ENCODE peak calls at places on chromosomes 6 and 20, in eight cellular contexts. J is upper lobe of right lung, Y is MM.1S, S is fibroblast of lung, A is tibial artery, F is progenitor cell of endocrine pancreas, X is AG04450, G is adrenal gland. C is an unnamed sample.

GRCh38 chr6:8888468-8888867 is 453.1 kb upstream of the SLC35B3 start:
- DNase-seq in J (no peak), Y (peak), S (no peak), A (no peak), F (no peak), X (no peak), G (no peak), C (peak)

GRCh38 chr20:53995949-53996348 is 74.4 kb downstream of the BCAS1 start:
- DNase-seq in J (no peak), Y (no peak), S (peak), A (no peak), F (no peak), X (no peak), G (no peak), C (no peak)

GRCh38 chr6:44100088-44100550 is 27.1 kb downstream of the MRPL14 start:
- DNase-seq in J (no peak), Y (peak), S (peak), A (no peak), F (no peak), X (no peak), G (no peak), C (no peak)

GRCh38 chr6:74717591-74717990 is 488.3 kb downstream of the COL12A1 start:
- DNase-seq in J (no peak), Y (no peak), S (no peak), A (no peak), F (no peak), X (no peak), G (no peak), C (no peak)

GRCh38 chr20:54140927-54141566 is 32.7 kb downstream of the CYP24A1 start:
- DNase-seq in J (no peak), Y (no peak), S (peak), A (no peak), F (no peak), X (no peak), G (no peak), C (no peak)

GRCh38 chr20:20038586-20038985 is 13.7 kb downstream of the CRNKL1 start:
- DNase-seq in J (no peak), Y (no peak), S (no peak), A (no peak), F (no peak), X (no peak), G (no peak), C (no peak)

GRCh38 chr6:43455034-43455747 is at the start of gene DLK2:
- DNase-seq in J (no peak), Y (no peak), S (no peak), A (no peak), F (no peak), X (no peak), G (no peak), C (peak)

GRCh38 chr6:151679081-151679480 is 128.4 kb upstream of the ESR1 start:
- DNase-seq in J (no peak), Y (no peak), S (peak), A (no peak), F (no peak), X (no peak), G (peak), C (no peak)

GRCh38 chr20:51727872-51728271 is 40.3 kb downstream of the ATP9A start:
- DNase-seq in J (no peak), Y (no peak), S (no peak), A (no peak), F (no peak), X (no peak), G (no peak), C (no peak)

GRCh38 chr6:139452176-139452876 is 77.9 kb upstream of the CITED2 start:
- DNase-seq in J (no peak), Y (no peak), S (peak), A (no peak), F (no peak), X (no peak), G (no peak), C (no peak)

GRCh38 chr6:36976005-36976261 is 10.1 kb downstream of the MTCH1 start:
- DNase-seq in J (no peak), Y (no peak), S (no peak), A (no peak), F (no peak), X (no peak), G (no peak), C (no peak)

GRCh38 chr6:36978687-36979086 is 7.3 kb downstream of the MTCH1 start:
- DNase-seq in J (no peak), Y (no peak), S (no peak), A (no peak), F (no peak), X (no peak), G (no peak), C (no peak)

GRCh38 chr6:36976509-36976908 is 9.5 kb downstream of the MTCH1 start:
- DNase-seq in J (no peak), Y (no peak), S (no peak), A (no peak), F (no peak), X (no peak), G (no peak), C (no peak)

GRCh38 chr6:36976931-36977330 is 9.1 kb downstream of the MTCH1 start:
- DNase-seq in J (no peak), Y (no peak), S (no peak), A (no peak), F (no peak), X (no peak), G (peak), C (no peak)

GRCh38 chr6:36977470-36977941 is 8.5 kb downstream of the MTCH1 start:
- DNase-seq in J (peak), Y (no peak), S (no peak), A (no peak), F (no peak), X (no peak), G (no peak), C (peak)
- TF ChIP-seq CTCF in J (peak), Y (peak), S (peak), A (peak), F (peak), X (peak), G (peak), C (peak)

DNA sequence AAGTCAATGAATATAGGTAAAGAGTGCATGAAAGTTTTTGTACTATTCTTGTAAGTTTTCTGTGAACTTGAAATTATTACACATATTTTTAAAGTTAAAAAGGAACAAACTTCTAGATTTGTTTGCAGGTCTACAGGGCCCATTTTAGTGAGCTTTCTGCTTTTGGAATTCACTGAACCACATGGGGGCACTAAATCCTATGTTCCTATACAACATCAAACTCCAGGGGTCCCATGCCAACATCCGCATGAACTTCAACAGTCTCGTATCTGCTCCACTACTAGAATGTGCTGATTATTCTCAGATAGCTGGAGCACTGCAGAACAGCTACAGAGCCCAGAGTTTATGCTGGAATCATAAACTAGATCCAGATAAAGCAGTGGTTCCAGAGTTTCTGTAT is 347.9 kb upstream of the SPTLC3 start:
- DNase-seq in J (no peak), Y (no peak), S (no peak), A (no peak), F (no peak), X (no peak), G (no peak), C (no peak)
- TF ChIP-seq CTCF in J (no peak), Y (peak), S (no peak), A (peak), F (peak), X (no peak), G (no peak), C (no peak)

DNA sequence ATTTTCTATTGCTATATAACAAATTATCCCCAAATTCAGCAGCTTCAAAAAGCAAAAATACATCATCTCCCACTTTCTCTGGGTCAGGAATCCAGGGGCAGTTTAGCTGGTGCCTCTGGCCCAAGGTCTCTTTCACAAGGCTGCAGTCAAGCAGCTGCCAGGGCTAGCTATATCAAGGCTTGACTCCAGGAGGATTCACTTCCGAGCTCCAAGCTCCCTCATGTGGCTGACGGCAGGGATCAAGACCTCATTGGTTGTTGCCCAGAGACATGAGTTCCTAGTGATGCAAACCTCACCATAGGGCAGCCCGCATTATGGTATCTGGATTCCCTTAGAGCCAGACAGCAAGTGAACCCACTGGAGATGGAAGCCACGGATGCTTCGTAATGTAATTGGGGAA is 1.3 kb upstream of the VNN1 start:
- DNase-seq in J (no peak), Y (no peak), S (peak), A (peak), F (peak), X (peak), G (peak), C (no peak)
- TF ChIP-seq CTCF in J (peak), Y (no peak), S (peak), A (peak), F (peak), X (peak), G (peak), C (no peak)

DNA sequence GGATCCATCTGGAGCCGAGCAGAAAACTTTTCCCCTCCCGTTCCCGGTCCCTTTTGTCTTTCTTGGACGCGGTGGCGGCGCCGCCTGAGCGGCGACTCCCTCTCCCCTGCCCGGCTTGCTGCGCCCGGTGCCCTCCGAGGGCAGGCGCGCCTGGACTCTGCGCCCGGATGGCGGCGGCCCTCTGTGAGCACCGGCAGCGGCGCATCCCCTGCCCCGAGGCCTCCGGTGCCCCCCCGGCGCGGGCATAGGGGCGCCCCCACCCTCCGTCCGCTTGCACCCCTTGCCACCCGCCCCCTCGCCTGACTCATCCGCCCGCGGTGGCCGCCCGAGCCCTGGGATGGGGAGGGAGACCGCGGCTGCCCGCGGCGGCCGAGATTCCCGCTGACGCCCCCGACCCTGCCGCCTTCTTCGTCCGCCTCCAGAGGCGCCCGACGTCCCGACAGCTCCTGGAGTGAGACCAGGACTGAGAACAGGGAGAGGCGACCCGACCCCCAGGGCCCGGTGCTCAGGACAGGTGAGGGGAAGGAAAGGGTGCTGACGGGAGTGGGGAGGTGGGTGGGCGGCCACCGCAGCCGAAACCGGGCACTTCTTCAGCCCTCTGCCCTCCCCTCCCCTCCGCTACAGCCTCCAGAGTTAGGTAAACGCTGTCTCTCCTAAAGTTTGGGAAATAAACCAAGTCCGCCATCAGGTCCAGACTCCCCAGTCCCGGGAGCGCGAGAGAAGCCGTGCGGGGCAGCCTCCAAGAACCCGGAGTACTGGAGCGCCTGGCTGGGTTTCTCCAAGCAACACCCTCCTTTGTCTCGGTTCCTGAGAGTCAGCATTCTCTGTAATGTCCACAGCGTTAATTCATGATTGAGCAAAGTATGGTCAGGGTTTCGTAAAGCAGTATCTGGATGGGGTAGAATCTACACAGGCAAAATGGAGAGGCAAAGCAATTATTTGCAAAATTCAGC is at the start of gene TMEM200A:
- DNase-seq in J (peak), Y (no peak), S (peak), A (peak), F (peak), X (no peak), G (peak), C (peak)
- TF ChIP-seq CTCF in J (no peak), Y (no peak), S (peak), A (no peak), F (peak), X (peak), G (no peak), C (no peak)

C was measured in GM10248.